ENCODE peak calls at places on chromosomes 5 and 9, in eight cellular contexts. G is tibial nerve; P is CD8-positive, alpha-beta memory T cell; N is astrocyte; J is upper lobe of right lung; H is H7; I is left ventricle myocardium inferior; U is cardiac muscle cell. M is an unnamed sample.

GRCh38 chr5:116825486-116825885 is 250.9 kb upstream of the SEMA6A start:
- DNase-seq in G (no peak), P (no peak), N (no peak), J (no peak), H (no peak), I (no peak), U (no peak), M (no peak)

GRCh38 chr9:104750185-104750762 is 2.8 kb downstream of the NIPSNAP3A start:
- DNase-seq in G (no peak), P (no peak), N (no peak), J (no peak), H (no peak), I (no peak), U (no peak), M (no peak)

GRCh38 chr9:79651251-79651795 is 79.6 kb downstream of the TLE4 start:
- DNase-seq in G (no peak), P (no peak), N (peak; percentile 63), J (peak; percentile 66), H (no peak), I (no peak), U (peak; percentile 7), M (no peak)

GRCh38 chr9:113621309-113621791 is 157.8 kb downstream of the RGS3 start:
- DNase-seq in G (peak; percentile 56), P (no peak), N (peak; percentile 95), J (peak; percentile 63), H (peak; percentile 51), I (peak; percentile 86), U (peak; percentile 97), M (peak; percentile 68)

GRCh38 chr9:76162751-76163500 is 231.3 kb downstream of the RFK start:
- DNase-seq in G (no peak), P (no peak), N (peak; percentile 84), J (no peak), H (no peak), I (no peak), U (peak; percentile 72), M (no peak)

GRCh38 chr5:137220523-137220927 is 278.6 kb downstream of the SPOCK1 start:
- DNase-seq in G (no peak), P (no peak), N (peak; percentile 85), J (no peak), H (peak; percentile 40), I (no peak), U (peak; percentile 75), M (peak; percentile 71)

GRCh38 chr5:120464627-120465280 is 654 bp downstream of the PRR16 start:
- DNase-seq in G (no peak), P (no peak), N (peak; percentile 41), J (peak; percentile 63), H (peak; percentile 56), I (peak; percentile 57), U (peak; percentile 62), M (no peak)

GRCh38 chr9:98488578-98489312 is 220.0 kb downstream of the GABBR2 start:
- DNase-seq in G (no peak), P (no peak), N (peak; percentile 99), J (no peak), H (no peak), I (no peak), U (peak; percentile 87), M (peak; percentile 50)

GRCh38 chr9:117434568-117434967 is 19.7 kb upstream of the ASTN2 start:
- DNase-seq in G (no peak), P (no peak), N (no peak), J (no peak), H (peak; percentile 24), I (no peak), U (no peak), M (no peak)

GRCh38 chr5:17203329-17204132 is 13.9 kb upstream of the BASP1 start:
- DNase-seq in G (peak; percentile 33), P (no peak), N (peak; percentile 56), J (no peak), H (peak; percentile 77), I (no peak), U (peak; percentile 89), M (peak; percentile 66)

GRCh38 chr9:77111408-77111807 is 65.9 kb upstream of the VPS13A start:
- DNase-seq in G (no peak), P (no peak), N (no peak), J (no peak), H (no peak), I (no peak), U (no peak), M (no peak)

GRCh38 chr9:21854119-21854518 is 51.7 kb downstream of the MTAP start:
- DNase-seq in G (no peak), P (no peak), N (no peak), J (no peak), H (no peak), I (no peak), U (no peak), M (no peak)

GRCh38 chr5:61575103-61575502 is 243.0 kb downstream of the ZSWIM6 start:
- DNase-seq in G (no peak), P (no peak), N (peak; percentile 89), J (no peak), H (no peak), I (no peak), U (peak; percentile 86), M (peak; percentile 92)

GRCh38 chr5:42858031-42858643 is 46.4 kb upstream of the SELENOP start:
- DNase-seq in G (peak; percentile 45), P (no peak), N (no peak), J (no peak), H (no peak), I (no peak), U (no peak), M (no peak)

GRCh38 chr9:96139592-96140251 is 162.3 kb downstream of the HSD17B3 start:
- DNase-seq in G (peak; percentile 85), P (no peak), N (peak; percentile 84), J (no peak), H (no peak), I (no peak), U (peak; percentile 88), M (peak; percentile 74)

GRCh38 chr5:164597293-164597900 is 1092.0 kb downstream of the MAT2B start:
- DNase-seq in G (no peak), P (no peak), N (no peak), J (no peak), H (peak; percentile 38), I (no peak), U (no peak), M (no peak)

GRCh38 chr5:132905938-132906337 is 32.5 kb downstream of the LEAP2 start:
- DNase-seq in G (no peak), P (no peak), N (no peak), J (no peak), H (no peak), I (no peak), U (peak; percentile 54), M (no peak)

GRCh38 chr9:133256686-133257091 is 18.3 kb downstream of the ABO start:
- DNase-seq in G (no peak), P (no peak), N (no peak), J (no peak), H (no peak), I (peak; percentile 52), U (no peak), M (no peak)

GRCh38 chr9:92094655-92095054 is 20.6 kb downstream of the SPTLC1 start:
- DNase-seq in G (no peak), P (no peak), N (peak; percentile 18), J (no peak), H (peak; percentile 24), I (no peak), U (no peak), M (no peak)

DNA sequence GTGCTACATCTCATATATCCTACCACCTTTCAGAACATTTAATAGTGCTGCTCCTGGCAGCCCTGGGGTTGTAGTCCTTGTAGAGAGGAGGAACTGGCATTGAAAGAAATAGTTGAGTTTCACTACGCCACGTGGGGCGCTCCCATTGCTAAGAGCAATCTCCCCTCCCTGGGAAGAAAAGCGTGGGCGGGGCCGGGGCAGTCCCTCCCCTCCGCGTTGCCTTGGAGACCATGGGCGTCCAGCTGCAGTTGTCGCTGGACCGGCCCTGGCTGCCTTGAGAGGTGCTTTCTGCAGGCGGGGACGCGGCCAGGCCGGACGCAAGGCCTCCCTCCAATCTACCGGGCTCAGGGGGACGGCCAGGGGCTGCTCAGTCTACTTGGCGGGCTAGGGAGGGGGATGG is 368 bp upstream of the CCDC180 start:
- DNase-seq in G (peak; percentile 54), P (no peak), N (peak; percentile 49), J (peak; percentile 85), H (peak; percentile 95), I (peak; percentile 57), U (peak; percentile 88), M (peak; percentile 52)
- H3K4me3 ChIP-seq in G (no peak overlapping the region), P (no peak overlapping the region), N (peak overlapping the region; percentile 45), J (no peak overlapping the region), H (no peak overlapping the region), I (peak overlapping the region; percentile 43), U (no peak overlapping the region), M (peak overlapping the region; percentile 22)

DNA sequence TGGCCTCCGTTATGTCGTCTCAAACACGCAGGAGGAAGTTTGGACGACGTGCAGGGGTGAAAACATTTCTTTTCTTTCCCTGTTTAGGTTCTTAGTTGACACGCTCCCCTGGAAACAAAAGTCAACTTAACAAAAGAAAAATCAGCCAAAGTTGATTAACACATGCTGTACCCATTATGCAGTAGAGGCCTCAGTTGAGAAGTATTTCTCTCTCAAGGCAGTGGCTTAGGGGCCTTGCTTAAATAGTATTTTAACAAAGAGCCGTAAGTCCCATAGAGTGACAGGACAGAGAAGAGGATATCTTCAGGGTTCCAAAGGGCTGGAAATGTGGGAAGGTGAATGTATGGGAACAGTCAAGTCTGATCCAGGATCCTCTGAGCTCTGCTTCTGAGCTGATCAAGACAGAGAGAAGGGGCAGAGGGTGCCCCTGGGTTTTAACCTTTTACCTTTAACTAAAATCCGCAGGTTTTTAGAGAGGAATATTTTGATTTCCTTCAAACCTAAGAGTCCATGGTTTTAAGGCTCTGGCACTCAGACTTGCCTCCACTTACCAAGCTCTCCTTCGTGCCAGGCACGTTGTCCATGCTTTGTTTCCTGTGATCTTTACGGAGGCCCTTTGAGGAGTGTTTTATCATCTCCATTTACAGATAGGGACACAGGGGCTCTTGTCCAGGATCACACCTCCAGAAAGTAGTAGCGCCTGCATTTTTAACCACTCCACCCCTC is 629 bp upstream of the CD74 start:
- DNase-seq in G (no peak), P (no peak), N (no peak), J (peak; percentile 50), H (peak; percentile 21), I (no peak), U (no peak), M (no peak)
- H3K4me3 ChIP-seq in G (no peak overlapping the region), P (peak overlapping the region; percentile 96), N (no peak overlapping the region), J (peak overlapping the region; percentile 75), H (peak overlapping the region; percentile 29), I (peak overlapping the region; percentile 68), U (no peak overlapping the region), M (no peak overlapping the region)

DNA sequence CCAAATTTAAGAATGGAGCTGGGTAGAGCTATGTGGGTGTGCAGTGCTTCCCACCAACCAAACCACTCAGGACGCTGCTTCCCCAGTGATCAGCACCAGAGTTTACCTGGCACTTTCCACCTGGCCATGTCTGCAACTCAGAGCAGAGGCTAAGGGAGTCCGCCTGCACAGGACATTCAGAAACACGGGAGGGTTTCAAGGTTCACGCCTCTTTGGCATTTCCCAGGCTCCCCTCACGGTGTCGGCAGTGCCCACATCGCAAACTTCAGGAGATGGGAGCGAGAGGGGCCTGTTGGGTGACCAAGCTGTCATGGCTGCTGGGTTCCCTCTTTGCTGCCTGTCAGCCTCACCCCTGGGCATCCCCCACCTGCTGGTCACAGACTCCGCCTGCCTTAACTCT is 161.5 kb downstream of the NXNL2 start:
- DNase-seq in G (no peak), P (no peak), N (no peak), J (no peak), H (no peak), I (no peak), U (no peak), M (no peak)
- H3K4me3 ChIP-seq in G (no peak overlapping the region), P (no peak overlapping the region), N (no peak overlapping the region), J (no peak overlapping the region), H (no peak overlapping the region), I (no peak overlapping the region), U (no peak overlapping the region), M (no peak overlapping the region)

DNA sequence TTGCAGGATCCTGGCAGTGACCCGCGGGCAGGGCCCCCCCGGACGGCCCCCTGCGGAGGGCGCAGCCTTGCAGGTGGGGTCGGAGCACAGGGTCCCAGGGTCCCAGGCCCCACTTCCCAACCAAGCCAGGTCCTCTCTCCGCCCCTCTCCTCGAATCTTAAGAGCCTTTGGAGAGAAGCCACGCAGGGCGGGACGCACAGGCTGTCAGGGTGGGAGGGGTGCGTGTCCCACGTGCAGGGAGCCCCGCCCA is 18.4 kb upstream of the EGFL7 start:
- DNase-seq in G (no peak), P (no peak), N (peak; percentile 32), J (peak; percentile 97), H (no peak), I (peak; percentile 90), U (peak; percentile 80), M (no peak)
- H3K4me3 ChIP-seq in G (peak overlapping the region; percentile 14), P (peak overlapping the region; percentile 41), N (no peak overlapping the region), J (peak overlapping the region; percentile 51), H (no peak overlapping the region), I (peak overlapping the region; percentile 65), U (no peak overlapping the region), M (no peak overlapping the region)

M was measured in HFF-Myc.